ENCODE peak calls at places on chromosomes 5 and 9, in four cellular contexts. One of them, this sample, is unnamed.

GRCh38 chr9:102237520-102237919 is 499.1 kb upstream of the GRIN3A start:
- DNase-seq in RKO: no peak
- DNase-seq in stimulated activated CD4-positive, alpha-beta T cell treated with anti-CD3 and anti-CD28 coated beads, Interleukin-4, amount 100 ng/mL, for 1 hour: no peak
- DNase-seq in DMS 273 treated with DMSO at 0.1 percent for 48 hours: no peak
- DNase-seq in this sample: no peak

GRCh38 chr5:59099270-59099994 is 516.6 kb downstream of the RAB3C start:
- DNase-seq in RKO: peak; percentile 86
- DNase-seq in stimulated activated CD4-positive, alpha-beta T cell treated with anti-CD3 and anti-CD28 coated beads, Interleukin-4, amount 100 ng/mL, for 1 hour: no peak
- DNase-seq in DMS 273 treated with DMSO at 0.1 percent for 48 hours: no peak
- DNase-seq in this sample: no peak

GRCh38 chr9:27688954-27689353 is 115.7 kb upstream of the C9orf72 start:
- DNase-seq in RKO: no peak
- DNase-seq in stimulated activated CD4-positive, alpha-beta T cell treated with anti-CD3 and anti-CD28 coated beads, Interleukin-4, amount 100 ng/mL, for 1 hour: no peak
- DNase-seq in DMS 273 treated with DMSO at 0.1 percent for 48 hours: no peak
- DNase-seq in this sample: no peak

GRCh38 chr5:172417983-172418630 is 36.2 kb downstream of the SH3PXD2B start:
- DNase-seq in RKO: no peak
- DNase-seq in stimulated activated CD4-positive, alpha-beta T cell treated with anti-CD3 and anti-CD28 coated beads, Interleukin-4, amount 100 ng/mL, for 1 hour: no peak
- DNase-seq in DMS 273 treated with DMSO at 0.1 percent for 48 hours: peak; percentile 77
- DNase-seq in this sample: no peak

GRCh38 chr9:36306481-36307306 is 48.4 kb upstream of the GNE start:
- DNase-seq in RKO: no peak
- DNase-seq in stimulated activated CD4-positive, alpha-beta T cell treated with anti-CD3 and anti-CD28 coated beads, Interleukin-4, amount 100 ng/mL, for 1 hour: no peak
- DNase-seq in DMS 273 treated with DMSO at 0.1 percent for 48 hours: no peak
- DNase-seq in this sample: peak; percentile 56

GRCh38 chr5:42636425-42636824 is 120.2 kb upstream of the CCDC152 start:
- DNase-seq in RKO: peak; percentile 24
- DNase-seq in stimulated activated CD4-positive, alpha-beta T cell treated with anti-CD3 and anti-CD28 coated beads, Interleukin-4, amount 100 ng/mL, for 1 hour: no peak
- DNase-seq in DMS 273 treated with DMSO at 0.1 percent for 48 hours: no peak
- DNase-seq in this sample: no peak

GRCh38 chr9:123339666-123340414 is 16.2 kb upstream of the CRB2 start:
- DNase-seq in RKO: peak; percentile 70
- DNase-seq in stimulated activated CD4-positive, alpha-beta T cell treated with anti-CD3 and anti-CD28 coated beads, Interleukin-4, amount 100 ng/mL, for 1 hour: peak; percentile 13
- DNase-seq in DMS 273 treated with DMSO at 0.1 percent for 48 hours: no peak
- DNase-seq in this sample: no peak

GRCh38 chr5:116174111-116174510 is 89.3 kb downstream of the COMMD10 start:
- DNase-seq in RKO: no peak
- DNase-seq in stimulated activated CD4-positive, alpha-beta T cell treated with anti-CD3 and anti-CD28 coated beads, Interleukin-4, amount 100 ng/mL, for 1 hour: no peak
- DNase-seq in DMS 273 treated with DMSO at 0.1 percent for 48 hours: no peak
- DNase-seq in this sample: no peak

GRCh38 chr9:124468061-124468740 is 17.9 kb downstream of the ADGRD2 start:
- DNase-seq in RKO: no peak
- DNase-seq in stimulated activated CD4-positive, alpha-beta T cell treated with anti-CD3 and anti-CD28 coated beads, Interleukin-4, amount 100 ng/mL, for 1 hour: no peak
- DNase-seq in DMS 273 treated with DMSO at 0.1 percent for 48 hours: no peak
- DNase-seq in this sample: no peak

GRCh38 chr5:43773032-43773830 is 170.3 kb downstream of the NNT start:
- DNase-seq in RKO: no peak
- DNase-seq in stimulated activated CD4-positive, alpha-beta T cell treated with anti-CD3 and anti-CD28 coated beads, Interleukin-4, amount 100 ng/mL, for 1 hour: no peak
- DNase-seq in DMS 273 treated with DMSO at 0.1 percent for 48 hours: no peak
- DNase-seq in this sample: no peak

GRCh38 chr5:2128696-2129340 is 246.1 kb upstream of the IRX4 start:
- DNase-seq in RKO: no peak
- DNase-seq in stimulated activated CD4-positive, alpha-beta T cell treated with anti-CD3 and anti-CD28 coated beads, Interleukin-4, amount 100 ng/mL, for 1 hour: no peak
- DNase-seq in DMS 273 treated with DMSO at 0.1 percent for 48 hours: no peak
- DNase-seq in this sample: no peak

GRCh38 chr5:141876628-141877477 is 1.4 kb downstream of the PCDH1 start:
- DNase-seq in RKO: no peak
- DNase-seq in stimulated activated CD4-positive, alpha-beta T cell treated with anti-CD3 and anti-CD28 coated beads, Interleukin-4, amount 100 ng/mL, for 1 hour: no peak
- DNase-seq in DMS 273 treated with DMSO at 0.1 percent for 48 hours: no peak
- DNase-seq in this sample: no peak

GRCh38 chr5:181187500-181188213 is 17.3 kb downstream of the TRIM7 start:
- DNase-seq in RKO: peak; percentile 91
- DNase-seq in stimulated activated CD4-positive, alpha-beta T cell treated with anti-CD3 and anti-CD28 coated beads, Interleukin-4, amount 100 ng/mL, for 1 hour: peak; percentile 62
- DNase-seq in DMS 273 treated with DMSO at 0.1 percent for 48 hours: no peak
- DNase-seq in this sample: peak; percentile 69

GRCh38 chr5:142176255-142176654 is 67.7 kb downstream of the NDFIP1 start:
- DNase-seq in RKO: no peak
- DNase-seq in stimulated activated CD4-positive, alpha-beta T cell treated with anti-CD3 and anti-CD28 coated beads, Interleukin-4, amount 100 ng/mL, for 1 hour: no peak
- DNase-seq in DMS 273 treated with DMSO at 0.1 percent for 48 hours: no peak
- DNase-seq in this sample: no peak

GRCh38 chr9:122379340-122379739 is 8.5 kb downstream of the PTGS1 start:
- DNase-seq in RKO: peak; percentile 15
- DNase-seq in stimulated activated CD4-positive, alpha-beta T cell treated with anti-CD3 and anti-CD28 coated beads, Interleukin-4, amount 100 ng/mL, for 1 hour: no peak
- DNase-seq in DMS 273 treated with DMSO at 0.1 percent for 48 hours: no peak
- DNase-seq in this sample: no peak

GRCh38 chr9:134010774-134011173 is 14.5 kb upstream of the BRD3OS start:
- DNase-seq in RKO: no peak
- DNase-seq in stimulated activated CD4-positive, alpha-beta T cell treated with anti-CD3 and anti-CD28 coated beads, Interleukin-4, amount 100 ng/mL, for 1 hour: no peak
- DNase-seq in DMS 273 treated with DMSO at 0.1 percent for 48 hours: no peak
- DNase-seq in this sample: no peak

GRCh38 chr5:134077926-134078580 is 36.4 kb upstream of the TCF7 start:
- DNase-seq in RKO: no peak
- DNase-seq in stimulated activated CD4-positive, alpha-beta T cell treated with anti-CD3 and anti-CD28 coated beads, Interleukin-4, amount 100 ng/mL, for 1 hour: peak; percentile 23
- DNase-seq in DMS 273 treated with DMSO at 0.1 percent for 48 hours: no peak
- DNase-seq in this sample: no peak

GRCh38 chr5:178788381-178789085 is 58.1 kb upstream of the ZNF354A start:
- DNase-seq in RKO: no peak
- DNase-seq in stimulated activated CD4-positive, alpha-beta T cell treated with anti-CD3 and anti-CD28 coated beads, Interleukin-4, amount 100 ng/mL, for 1 hour: no peak
- DNase-seq in DMS 273 treated with DMSO at 0.1 percent for 48 hours: no peak
- DNase-seq in this sample: no peak

GRCh38 chr5:153970496-153970895 is 68.2 kb downstream of the FAM114A2 start:
- DNase-seq in RKO: no peak
- DNase-seq in stimulated activated CD4-positive, alpha-beta T cell treated with anti-CD3 and anti-CD28 coated beads, Interleukin-4, amount 100 ng/mL, for 1 hour: no peak
- DNase-seq in DMS 273 treated with DMSO at 0.1 percent for 48 hours: no peak
- DNase-seq in this sample: no peak

GRCh38 chr5:139648205-139649081 is at the start of gene CXXC5:
- DNase-seq in RKO: peak; percentile 68
- DNase-seq in stimulated activated CD4-positive, alpha-beta T cell treated with anti-CD3 and anti-CD28 coated beads, Interleukin-4, amount 100 ng/mL, for 1 hour: peak; percentile 67
- DNase-seq in DMS 273 treated with DMSO at 0.1 percent for 48 hours: peak; percentile 46
- DNase-seq in this sample: peak; percentile 83

GRCh38 chr5:103286622-103287021 is 28.1 kb downstream of the MACIR start:
- DNase-seq in RKO: no peak
- DNase-seq in stimulated activated CD4-positive, alpha-beta T cell treated with anti-CD3 and anti-CD28 coated beads, Interleukin-4, amount 100 ng/mL, for 1 hour: no peak
- DNase-seq in DMS 273 treated with DMSO at 0.1 percent for 48 hours: no peak
- DNase-seq in this sample: no peak

GRCh38 chr9:124595743-124596142 is 88.5 kb upstream of the NR5A1 start:
- DNase-seq in RKO: no peak
- DNase-seq in stimulated activated CD4-positive, alpha-beta T cell treated with anti-CD3 and anti-CD28 coated beads, Interleukin-4, amount 100 ng/mL, for 1 hour: no peak
- DNase-seq in DMS 273 treated with DMSO at 0.1 percent for 48 hours: no peak
- DNase-seq in this sample: peak; percentile 75

GRCh38 chr5:54719384-54720306 is 202.1 kb downstream of the SNX18 start:
- DNase-seq in RKO: no peak
- DNase-seq in stimulated activated CD4-positive, alpha-beta T cell treated with anti-CD3 and anti-CD28 coated beads, Interleukin-4, amount 100 ng/mL, for 1 hour: no peak
- DNase-seq in DMS 273 treated with DMSO at 0.1 percent for 48 hours: no peak
- DNase-seq in this sample: no peak

GRCh38 chr5:71907001-71907564 is 188.0 kb downstream of the CARTPT start:
- DNase-seq in RKO: no peak
- DNase-seq in stimulated activated CD4-positive, alpha-beta T cell treated with anti-CD3 and anti-CD28 coated beads, Interleukin-4, amount 100 ng/mL, for 1 hour: no peak
- DNase-seq in DMS 273 treated with DMSO at 0.1 percent for 48 hours: peak; percentile 46
- DNase-seq in this sample: no peak

GRCh38 chr9:36896296-36896695 is 137.8 kb downstream of the PAX5 start:
- DNase-seq in RKO: no peak
- DNase-seq in stimulated activated CD4-positive, alpha-beta T cell treated with anti-CD3 and anti-CD28 coated beads, Interleukin-4, amount 100 ng/mL, for 1 hour: no peak
- DNase-seq in DMS 273 treated with DMSO at 0.1 percent for 48 hours: no peak
- DNase-seq in this sample: no peak

GRCh38 chr9:129962889-129963703 is 79.9 kb downstream of the FNBP1 start:
- DNase-seq in RKO: no peak
- DNase-seq in stimulated activated CD4-positive, alpha-beta T cell treated with anti-CD3 and anti-CD28 coated beads, Interleukin-4, amount 100 ng/mL, for 1 hour: peak; percentile 63
- DNase-seq in DMS 273 treated with DMSO at 0.1 percent for 48 hours: no peak
- DNase-seq in this sample: no peak

GRCh38 chr5:124492444-124493224 is 253.8 kb downstream of the ZNF608 start:
- DNase-seq in RKO: no peak
- DNase-seq in stimulated activated CD4-positive, alpha-beta T cell treated with anti-CD3 and anti-CD28 coated beads, Interleukin-4, amount 100 ng/mL, for 1 hour: no peak
- DNase-seq in DMS 273 treated with DMSO at 0.1 percent for 48 hours: no peak
- DNase-seq in this sample: no peak

GRCh38 chr5:208449-209114 is 9.4 kb downstream of the CCDC127 start:
- DNase-seq in RKO: no peak
- DNase-seq in stimulated activated CD4-positive, alpha-beta T cell treated with anti-CD3 and anti-CD28 coated beads, Interleukin-4, amount 100 ng/mL, for 1 hour: no peak
- DNase-seq in DMS 273 treated with DMSO at 0.1 percent for 48 hours: no peak
- DNase-seq in this sample: no peak

GRCh38 chr5:55829956-55830355 is 21.2 kb upstream of the IL31RA start:
- DNase-seq in RKO: no peak
- DNase-seq in stimulated activated CD4-positive, alpha-beta T cell treated with anti-CD3 and anti-CD28 coated beads, Interleukin-4, amount 100 ng/mL, for 1 hour: no peak
- DNase-seq in DMS 273 treated with DMSO at 0.1 percent for 48 hours: no peak
- DNase-seq in this sample: no peak

GRCh38 chr5:107486489-107486888 is 184.2 kb downstream of the EFNA5 start:
- DNase-seq in RKO: no peak
- DNase-seq in stimulated activated CD4-positive, alpha-beta T cell treated with anti-CD3 and anti-CD28 coated beads, Interleukin-4, amount 100 ng/mL, for 1 hour: peak; percentile 35
- DNase-seq in DMS 273 treated with DMSO at 0.1 percent for 48 hours: no peak
- DNase-seq in this sample: no peak

This sample was measured in HuH-7.5.